ENCODE peak calls at places on chromosomes 4 and X, in six cellular contexts. O is cardiac fibroblast; A is ACHN; L is progenitor cell of endocrine pancreas; R is ecto neural progenitor cell; F is activated CD8-positive, alpha-beta memory T cell treated with anti-CD3 and anti-CD28 coated beads, Interleukin-2, amount 50 U/mL, for 48 hours. J is an unnamed sample.

GRCh38 chrX:10079155-10079711 is 77.5 kb upstream of the CLCN4 start:
- DNase-seq in O (peak), A (no peak), L (no peak), R (no peak), F (no peak), J (no peak)

GRCh38 chrX:24369816-24370215 is 9.4 kb downstream of the SUPT20HL1 start:
- DNase-seq in O (no peak), A (no peak), L (no peak), R (no peak), F (no peak), J (no peak)

GRCh38 chr4:41305486-41305885 is 48.8 kb downstream of the UCHL1 start:
- DNase-seq in O (no peak), A (no peak), L (no peak), R (no peak), F (no peak), J (no peak)

GRCh38 chrX:102835504-102836146 is 101.4 kb upstream of the RAB40AL start:
- DNase-seq in O (peak), A (peak), L (no peak), R (no peak), F (no peak), J (no peak)

GRCh38 chr4:81666491-81666890 is 194.8 kb upstream of the RASGEF1B start:
- DNase-seq in O (no peak), A (no peak), L (no peak), R (no peak), F (no peak), J (no peak)

GRCh38 chrX:145817299-145817665 is 347 bp upstream of the SLITRK2 start:
- DNase-seq in O (no peak), A (no peak), L (no peak), R (no peak), F (no peak), J (peak)

GRCh38 chr4:81919238-81919637 is 447.5 kb upstream of the RASGEF1B start:
- DNase-seq in O (peak), A (peak), L (no peak), R (no peak), F (no peak), J (no peak)

GRCh38 chr4:186725422-186726149 is 1.9 kb upstream of the FAT1 start:
- DNase-seq in O (peak), A (peak), L (peak), R (peak), F (peak), J (peak)

GRCh38 chr4:14445882-14446281 is 556.4 kb upstream of the CPEB2 start:
- DNase-seq in O (no peak), A (no peak), L (no peak), R (no peak), F (no peak), J (peak)

GRCh38 chr4:175882891-175883290 is 70.8 kb upstream of the GPM6A start:
- DNase-seq in O (no peak), A (no peak), L (no peak), R (no peak), F (no peak), J (peak)

GRCh38 chrX:139518475-139518874 is 12.1 kb upstream of the F9 start:
- DNase-seq in O (no peak), A (no peak), L (no peak), R (no peak), F (no peak), J (no peak)

GRCh38 chr4:177283167-177283566 is 26.5 kb upstream of the NEIL3 start:
- DNase-seq in O (peak), A (no peak), L (no peak), R (no peak), F (no peak), J (peak)

GRCh38 chr4:1201851-1202525 is 29.6 kb upstream of the SPON2 start:
- DNase-seq in O (peak), A (no peak), L (no peak), R (no peak), F (peak), J (peak)

GRCh38 chrX:48715066-48715465 is 18.5 kb downstream of the SUV39H1 start:
- DNase-seq in O (peak), A (no peak), L (no peak), R (no peak), F (no peak), J (peak)

GRCh38 chr4:164440196-164440595 is 313.7 kb upstream of the SMIM31 start:
- DNase-seq in O (no peak), A (peak), L (no peak), R (no peak), F (no peak), J (peak)

GRCh38 chr4:183335369-183335940 is 13.2 kb upstream of the CLDN24 start:
- DNase-seq in O (peak), A (peak), L (no peak), R (peak), F (no peak), J (peak)

GRCh38 chrX:12595746-12596145 is 195.5 kb upstream of the PRPS2 start:
- DNase-seq in O (no peak), A (no peak), L (no peak), R (no peak), F (no peak), J (no peak)

GRCh38 chr4:142984871-142985585 is 138.9 kb upstream of the INPP4B start:
- DNase-seq in O (peak), A (peak), L (no peak), R (no peak), F (no peak), J (peak)

GRCh38 chr4:186348433-186348832 is 82.4 kb downstream of the F11 start:
- DNase-seq in O (no peak), A (no peak), L (no peak), R (no peak), F (no peak), J (no peak)

GRCh38 chrX:154411322-154411980 is at the start of gene TAFAZZIN:
- DNase-seq in O (peak), A (peak), L (peak), R (peak), F (peak), J (peak)

GRCh38 chr4:40121515-40121914 is 64.9 kb downstream of the N4BP2 start:
- DNase-seq in O (peak), A (peak), L (no peak), R (no peak), F (no peak), J (peak)

GRCh38 chrX:70088791-70089190 is 26.5 kb downstream of the OTUD6A start:
- DNase-seq in O (no peak), A (no peak), L (no peak), R (no peak), F (no peak), J (no peak)

GRCh38 chr4:135838889-135839288 is 1637.3 kb upstream of the PABPC4L start:
- DNase-seq in O (no peak), A (peak), L (no peak), R (no peak), F (no peak), J (peak)

GRCh38 chrX:149541521-149542047 is 772 bp downstream of the EOLA1 start:
- DNase-seq in O (no peak), A (no peak), L (no peak), R (peak), F (no peak), J (no peak)

GRCh38 chr4:8914461-8915171 is 43.0 kb upstream of the HMX1 start:
- DNase-seq in O (no peak), A (no peak), L (peak), R (peak), F (no peak), J (no peak)

J was measured in fibroblast of lung.